ENCODE peak calls at places on chromosomes 6 and 20, in four cellular contexts. R is neural progenitor cell, V is heart right ventricle, P is left ventricle myocardium inferior. Q is an unnamed sample. For H3K27me3, the result is how much of the 10 kb centered on the place peaks cover.

GRCh38 chr6:138115877-138116660 is 8.8 kb upstream of the PERP start:
- DNase-seq in R (peak), P (no peak), V (peak), Q (peak)

GRCh38 chr6:10882654-10883053 is 813 bp upstream of the GCM2 start:
- DNase-seq in R (peak), P (no peak), V (no peak), Q (no peak)

GRCh38 chr6:79168695-79168980 is 65.8 kb downstream of the HMGN3 start:
- DNase-seq in V (no peak), P (no peak), R (no peak), Q (no peak)

GRCh38 chr20:50636601-50637539 is 54.5 kb downstream of the RIPOR3 start:
- DNase-seq in P (no peak), V (no peak), R (no peak), Q (no peak)

GRCh38 chr6:105763866-105764265 is 322.3 kb upstream of the PRDM1 start:
- DNase-seq in V (no peak), R (no peak), P (no peak), Q (no peak)

GRCh38 chr20:8082999-8083398 is 49.1 kb upstream of the PLCB1 start:
- DNase-seq in P (no peak), V (peak), R (no peak), Q (no peak)

GRCh38 chr6:362231-362923 is 29.2 kb upstream of the IRF4 start:
- DNase-seq in R (no peak), V (no peak), P (peak), Q (peak)

GRCh38 chr6:119533603-119534279 is 184.2 kb upstream of the MAN1A1 start:
- DNase-seq in V (no peak), P (no peak), R (no peak), Q (no peak)

GRCh38 chr6:4369616-4370015 is 234.2 kb upstream of the ECI2 start:
- DNase-seq in P (no peak), R (no peak), V (peak), Q (no peak)

GRCh38 chr20:38337561-38338140 is 8.6 kb upstream of the LBP start:
- DNase-seq in R (peak), P (no peak), V (no peak), Q (peak)

GRCh38 chr20:52143277-52143676 is 48.3 kb downstream of the ZFP64 start:
- DNase-seq in P (no peak), V (no peak), R (no peak), Q (no peak)

GRCh38 chr20:57076202-57076651 is 190.2 kb downstream of the BMP7 start:
- DNase-seq in V (no peak), P (no peak), R (no peak), Q (no peak)

GRCh38 chr6:167116109-167116837 is 6.6 kb upstream of the CCR6 start:
- DNase-seq in R (no peak), P (no peak), V (no peak), Q (no peak)

GRCh38 chr6:168368063-168368835 is 48.7 kb upstream of the DACT2 start:
- DNase-seq in R (no peak), P (no peak), V (no peak), Q (peak)
- TF ChIP-seq CTCF in R (no peak), P (no peak), V (no peak), Q (no peak)

DNA sequence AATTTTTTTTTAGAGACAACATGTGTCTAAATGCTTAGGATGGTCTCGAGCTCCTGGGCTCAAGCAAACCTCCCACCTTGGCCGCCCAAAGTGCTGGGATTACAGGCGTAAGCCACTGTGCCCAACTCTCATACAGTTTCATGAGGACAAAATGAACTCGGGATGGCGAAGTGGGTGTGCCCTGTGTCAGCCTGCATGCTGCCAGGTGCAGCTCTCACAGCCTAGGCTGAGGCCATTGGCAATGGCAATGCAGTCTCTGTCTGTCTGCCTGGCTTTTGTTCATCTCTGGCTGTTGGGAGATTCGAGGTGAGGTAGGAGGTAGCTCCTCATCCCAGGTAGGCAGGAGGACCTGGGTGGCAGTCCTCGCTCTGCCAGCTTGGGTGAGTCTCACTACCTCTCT is 88.0 kb downstream of the CHMP4B start:
- DNase-seq in P (no peak), V (no peak), R (no peak), Q (no peak)
- H3K27me3 ChIP-seq in P (under half), V (under half), R (under half), Q (under half)

GRCh38 chr20:10075606-10076005 is 40.8 kb downstream of the ANKEF1 start:
- DNase-seq in R (no peak), P (no peak), V (no peak), Q (no peak)

GRCh38 chr20:10076126-10077080 is 41.6 kb downstream of the ANKEF1 start:
- DNase-seq in V (no peak), R (no peak), P (no peak), Q (no peak)

GRCh38 chr20:10078403-10078802 is 43.6 kb downstream of the ANKEF1 start:
- DNase-seq in P (no peak), V (no peak), R (no peak), Q (no peak)

GRCh38 chr20:10077886-10078285 is 43.1 kb downstream of the ANKEF1 start:
- DNase-seq in P (no peak), R (no peak), V (no peak), Q (no peak)

GRCh38 chr20:10077081-10077471 is 42.3 kb downstream of the ANKEF1 start:
- DNase-seq in R (peak), V (no peak), P (no peak), Q (no peak)
- TF ChIP-seq CTCF in R (peak), V (peak), P (no peak), Q (no peak)

GRCh38 chr6:90955246-90955645 is 368.4 kb upstream of the MAP3K7 start:
- DNase-seq in R (no peak), V (no peak), P (no peak), Q (no peak)
- H3K27me3 ChIP-seq in R (under half), V (under half), P (under half), Q (under half)

DNA sequence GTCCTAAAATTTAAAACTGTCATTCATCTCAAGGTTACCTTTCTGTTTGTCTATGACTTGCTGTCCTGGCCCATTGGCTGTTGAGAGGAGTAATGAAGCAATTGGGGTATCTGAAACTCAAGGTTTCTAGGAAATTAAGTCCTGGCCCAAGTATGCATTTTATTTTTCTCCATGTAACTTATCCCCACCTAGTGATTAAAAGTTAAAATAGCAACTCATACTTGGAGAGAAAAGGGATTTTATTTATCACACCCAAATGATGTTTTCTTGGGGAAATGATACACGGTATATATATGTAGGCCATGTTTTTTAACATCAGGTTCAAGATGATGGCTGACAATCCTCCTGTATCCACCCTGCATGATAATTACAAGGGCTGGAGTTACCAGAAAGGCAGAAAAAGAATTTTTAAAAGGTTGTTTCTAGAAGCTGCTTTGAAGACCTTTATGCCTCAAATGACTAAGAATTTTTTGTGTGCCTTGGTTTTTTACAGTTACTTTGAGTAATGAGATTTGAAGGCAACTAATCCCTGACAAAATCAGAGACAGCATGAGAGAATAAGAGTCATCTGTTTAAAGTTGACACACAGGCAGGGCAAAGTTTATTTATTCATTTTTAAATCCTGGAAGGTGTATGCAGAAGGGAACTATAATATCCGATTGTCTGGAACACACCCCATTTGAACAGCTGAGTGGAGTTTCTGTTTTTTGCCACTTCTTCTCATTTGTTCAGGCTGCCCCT is 28.9 kb upstream of the C6orf58 start:
- DNase-seq in R (no peak), V (no peak), P (no peak), Q (no peak)
- TF ChIP-seq CTCF in R (no peak), V (peak), P (no peak), Q (peak)

GRCh38 chr6:81753709-81754678 is 1.5 kb upstream of the TENT5A start:
- DNase-seq in V (peak), R (peak), P (peak), Q (peak)
- H3K27me3 ChIP-seq in V (under half), R (under half), P (under half), Q (under half)

GRCh38 chr20:62496525-62497218 is 20.9 kb upstream of the GATA5 start:
- DNase-seq in V (no peak), R (peak), P (no peak), Q (no peak)
- TF ChIP-seq CTCF in V (peak), R (peak), P (peak), Q (peak)

GRCh38 chr20:44768854-44769480 is 23.3 kb downstream of the KCNK15 start:
- DNase-seq in R (no peak), V (no peak), P (no peak), Q (no peak)
- H3K27me3 ChIP-seq in R (under half), V (under half), P (half or more), Q (under half)

GRCh38 chr6:114096553-114097172 is 125.7 kb upstream of the HDAC2 start:
- DNase-seq in P (no peak), R (peak), V (no peak), Q (no peak)

GRCh38 chr6:114101255-114101654 is 130.3 kb upstream of the HDAC2 start:
- DNase-seq in P (no peak), R (no peak), V (no peak), Q (no peak)

DNA sequence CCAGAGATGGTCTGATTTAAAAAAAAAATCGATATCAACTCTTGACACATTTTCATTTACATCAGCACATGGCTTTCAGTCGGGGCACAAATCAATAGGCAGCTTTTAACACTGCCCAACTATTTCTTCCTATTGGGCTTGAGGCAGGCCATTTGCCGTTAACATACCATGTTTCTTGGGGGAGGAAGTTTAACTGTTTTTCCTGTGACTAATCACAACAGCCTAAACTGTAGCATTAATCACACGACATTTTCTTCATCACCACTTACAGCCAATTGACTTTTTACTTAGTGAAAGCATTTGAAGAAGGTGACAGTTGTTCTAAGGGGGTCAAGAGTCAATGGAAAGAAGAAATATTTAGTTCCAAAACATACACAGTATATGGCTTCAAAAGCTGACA is 129.5 kb upstream of the HDAC2 start:
- DNase-seq in P (no peak), V (no peak), R (no peak), Q (no peak)
- TF ChIP-seq CTCF in P (no peak), V (no peak), R (no peak), Q (no peak)